ENCODE peak calls at places on chromosomes 11 and 22, in eight cellular contexts. M is thoracic aorta, A is heart right ventricle, N is PC-9, Y is aorta, C is ovary, Z is heart left ventricle, D is stomach. H is an unnamed sample.

GRCh38 chr22:36197601-36198146 is 3.9 kb downstream of the APOL4 start:
- DNase-seq in M (no peak), A (no peak), N (no peak), Y (no peak), C (peak; percentile 63), Z (no peak), D (no peak), H (no peak)

GRCh38 chr22:25167082-25167481 is 32.6 kb upstream of the CRYBB3 start:
- DNase-seq in M (no peak), A (no peak), N (peak; percentile 77), Y (no peak), C (no peak), Z (no peak), D (no peak), H (no peak)

GRCh38 chr11:86805873-86806310 is 5.5 kb downstream of the PRSS23 start:
- DNase-seq in M (no peak), A (no peak), N (no peak), Y (no peak), C (no peak), Z (no peak), D (no peak), H (no peak)

GRCh38 chr11:125990244-125990643 is 44.4 kb downstream of the VSIG10L2 start:
- DNase-seq in M (no peak), A (no peak), N (no peak), Y (no peak), C (no peak), Z (no peak), D (no peak), H (no peak)

GRCh38 chr22:41934284-41935014 is 7.8 kb upstream of the TNFRSF13C start:
- DNase-seq in M (no peak), A (no peak), N (no peak), Y (peak; percentile 55), C (no peak), Z (no peak), D (no peak), H (no peak)

GRCh38 chr11:106021181-106021966 is 666 bp downstream of the MSANTD4 start:
- DNase-seq in M (no peak), A (no peak), N (no peak), Y (no peak), C (no peak), Z (no peak), D (no peak), H (no peak)

GRCh38 chr11:130168105-130168504 is 8.5 kb downstream of the ST14 start:
- DNase-seq in M (no peak), A (no peak), N (no peak), Y (no peak), C (no peak), Z (no peak), D (no peak), H (no peak)

GRCh38 chr11:8090756-8091155 is 9.7 kb downstream of the TUB start:
- DNase-seq in M (no peak), A (no peak), N (no peak), Y (no peak), C (peak; percentile 65), Z (no peak), D (no peak), H (peak; percentile 72)

GRCh38 chr22:28477556-28477955 is 202.1 kb downstream of the TTC28 start:
- DNase-seq in M (no peak), A (no peak), N (no peak), Y (no peak), C (no peak), Z (no peak), D (no peak), H (no peak)

GRCh38 chr11:95993438-95994339 is 69.8 kb upstream of the MTMR2 start:
- DNase-seq in M (no peak), A (no peak), N (no peak), Y (no peak), C (no peak), Z (no peak), D (no peak), H (no peak)

GRCh38 chr22:22245935-22246525 is 1.4 kb downstream of the VPREB1 start:
- DNase-seq in M (no peak), A (no peak), N (no peak), Y (no peak), C (no peak), Z (no peak), D (no peak), H (no peak)

GRCh38 chr22:29313126-29314071 is 2.1 kb downstream of the RASL10A start:
- DNase-seq in M (no peak), A (peak; percentile 52), N (no peak), Y (peak; percentile 79), C (peak; percentile 54), Z (peak; percentile 72), D (no peak), H (peak; percentile 79)

GRCh38 chr11:17267576-17267975 is 9.0 kb upstream of the NUCB2 start:
- DNase-seq in M (no peak), A (no peak), N (peak; percentile 85), Y (no peak), C (no peak), Z (no peak), D (no peak), H (no peak)

GRCh38 chr11:92495107-92495793 is 270.6 kb downstream of the FAT3 start:
- DNase-seq in M (no peak), A (no peak), N (no peak), Y (no peak), C (no peak), Z (no peak), D (no peak), H (no peak)

GRCh38 chr22:17891427-17892167 is 117.3 kb upstream of the BID start:
- DNase-seq in M (no peak), A (peak; percentile 69), N (no peak), Y (no peak), C (peak; percentile 37), Z (no peak), D (no peak), H (no peak)
- H3K36me3 ChIP-seq in M (peaks cover 26% of the 10 kb centered on the region), A (no peaks in the 10 kb centered on the region), N (peaks cover 3% of the 10 kb centered on the region), Y (peaks cover 5% of the 10 kb centered on the region), C (no peaks in the 10 kb centered on the region), Z (no peaks in the 10 kb centered on the region), D (peaks cover 64% of the 10 kb centered on the region), H (peaks cover 5% of the 10 kb centered on the region)

GRCh38 chr11:64098318-64098831 is 62.6 kb downstream of the FLRT1 start:
- DNase-seq in M (no peak), A (no peak), N (no peak), Y (no peak), C (no peak), Z (no peak), D (no peak), H (no peak)
- H3K27me3 ChIP-seq in M (no peaks in the 10 kb centered on the region), A (no peaks in the 10 kb centered on the region), N (no peaks in the 10 kb centered on the region), Y (no peaks in the 10 kb centered on the region), C (no peaks in the 10 kb centered on the region), Z (no peaks in the 10 kb centered on the region), D (no peaks in the 10 kb centered on the region), H (peaks cover 4% of the 10 kb centered on the region)

GRCh38 chr11:71410363-71410966 is 37.7 kb downstream of the DHCR7 start:
- DNase-seq in M (no peak), A (no peak), N (no peak), Y (no peak), C (no peak), Z (no peak), D (no peak), H (no peak)
- H3K36me3 ChIP-seq in M (no peaks in the 10 kb centered on the region), A (no peaks in the 10 kb centered on the region), N (no peaks in the 10 kb centered on the region), Y (no peaks in the 10 kb centered on the region), C (no peaks in the 10 kb centered on the region), Z (no peaks in the 10 kb centered on the region), D (no peaks in the 10 kb centered on the region), H (no peaks in the 10 kb centered on the region)

GRCh38 chr11:27250867-27251266 is 112.1 kb downstream of the CCDC34 start:
- DNase-seq in M (no peak), A (no peak), N (no peak), Y (no peak), C (no peak), Z (no peak), D (no peak), H (no peak)

GRCh38 chr11:27249208-27249509 is 113.9 kb downstream of the CCDC34 start:
- DNase-seq in M (no peak), A (no peak), N (no peak), Y (no peak), C (no peak), Z (no peak), D (no peak), H (no peak)

GRCh38 chr11:27255447-27255828 is 107.6 kb downstream of the CCDC34 start:
- DNase-seq in M (no peak), A (no peak), N (no peak), Y (no peak), C (no peak), Z (no peak), D (no peak), H (no peak)

GRCh38 chr11:27254744-27255446 is 108.1 kb downstream of the CCDC34 start:
- DNase-seq in M (no peak), A (no peak), N (no peak), Y (no peak), C (no peak), Z (no peak), D (no peak), H (no peak)

DNA sequence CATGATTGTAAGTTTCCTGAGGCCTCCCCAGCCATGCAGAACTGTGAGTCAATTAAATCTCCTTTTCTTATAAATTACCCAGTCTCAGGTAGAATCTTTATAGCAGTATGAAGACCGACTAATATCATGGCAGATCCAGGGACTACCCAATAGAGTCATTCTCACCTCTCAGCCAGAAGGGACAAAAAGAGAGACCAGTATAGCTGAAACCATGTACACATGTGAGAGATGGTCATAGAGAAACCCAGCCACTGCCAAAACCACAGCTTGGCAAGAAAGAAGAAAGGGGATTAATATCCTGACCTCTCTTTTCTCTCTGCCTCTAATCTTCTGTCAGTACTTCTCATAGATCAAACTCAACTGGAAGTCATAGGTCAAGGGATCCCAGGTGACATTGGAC is 109.8 kb downstream of the CCDC34 start:
- DNase-seq in M (no peak), A (no peak), N (no peak), Y (no peak), C (no peak), Z (no peak), D (no peak), H (no peak)
- H3K27me3 ChIP-seq in M (no peaks in the 10 kb centered on the region), A (no peaks in the 10 kb centered on the region), N (no peaks in the 10 kb centered on the region), Y (no peaks in the 10 kb centered on the region), C (no peaks in the 10 kb centered on the region), Z (no peaks in the 10 kb centered on the region), D (no peaks in the 10 kb centered on the region), H (no peaks in the 10 kb centered on the region)

GRCh38 chr11:59654893-59655292 is 13.9 kb downstream of the PATL1 start:
- DNase-seq in M (no peak), A (no peak), N (no peak), Y (no peak), C (no peak), Z (no peak), D (no peak), H (no peak)
- H3K36me3 ChIP-seq in M (peaks cover 72% of the 10 kb centered on the region), A (peaks cover 4% of the 10 kb centered on the region), N (peaks cover 65% of the 10 kb centered on the region), Y (peaks cover 27% of the 10 kb centered on the region), C (no peaks in the 10 kb centered on the region), Z (no peaks in the 10 kb centered on the region), D (peaks cover 100% of the 10 kb centered on the region), H (peaks cover 32% of the 10 kb centered on the region)

DNA sequence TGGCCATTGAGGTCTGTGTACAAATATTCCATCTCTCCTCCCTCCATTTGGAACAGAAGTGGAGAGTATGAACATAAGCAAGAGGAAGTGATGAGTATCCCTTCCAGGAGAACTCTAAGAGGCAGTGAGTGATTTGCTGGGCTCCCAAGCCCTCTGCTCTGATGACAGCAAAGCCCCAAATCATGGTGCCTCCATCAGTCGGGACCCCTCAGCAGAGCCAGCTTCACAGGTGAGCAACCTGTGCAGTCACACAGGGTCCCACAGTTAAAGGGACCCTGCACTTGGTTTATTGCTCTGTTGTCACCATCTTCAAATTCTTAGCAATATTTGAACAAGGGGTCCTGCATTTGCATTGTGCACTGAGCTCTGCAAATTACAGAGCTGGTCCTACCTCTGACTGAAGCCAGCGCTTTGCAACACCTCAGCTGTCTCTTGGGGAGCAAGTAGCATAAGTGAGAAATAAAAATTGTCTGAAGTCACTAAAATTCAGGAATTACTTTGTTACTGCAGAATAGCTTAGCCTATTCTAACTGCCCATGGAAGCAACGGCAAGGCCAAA is 466.4 kb downstream of the MN1 start:
- DNase-seq in M (no peak), A (no peak), N (no peak), Y (no peak), C (no peak), Z (no peak), D (no peak), H (no peak)
- H3K27me3 ChIP-seq in M (no peaks in the 10 kb centered on the region), A (peaks cover 18% of the 10 kb centered on the region), N (no peaks in the 10 kb centered on the region), Y (no peaks in the 10 kb centered on the region), C (no peaks in the 10 kb centered on the region), Z (peaks cover 10% of the 10 kb centered on the region), D (peaks cover 20% of the 10 kb centered on the region), H (peaks cover 2% of the 10 kb centered on the region)